ENCODE peak calls at places on chromosomes 4 and X, in eight cellular contexts. One of them, this sample, is unnamed.

GRCh38 chrX:131830400-131831184 is 192.5 kb upstream of the STK26 start:
- DNase-seq in central memory CD4-positive, alpha-beta T cell: peak; percentile 65
- DNase-seq in dorsolateral prefrontal cortex: peak; percentile 76
- DNase-seq in GDM1: peak; percentile 83
- DNase-seq in activated CD4-positive, alpha-beta memory T cell treated with anti-CD3 and anti-CD28 coated beads, Interleukin-2, amount 10 ng/mL, durations not matched to agents 7 days and 5 days: peak; percentile 76
- DNase-seq in mesenteric fat pad: no peak
- DNase-seq in NCI-H1694 treated with DMSO at 0.1 percent for 48 hours: peak; percentile 86
- DNase-seq in T-cell: peak; percentile 37
- DNase-seq in this sample: no peak

GRCh38 chr4:103201724-103202123 is 3.6 kb upstream of the CENPE start:
- DNase-seq in mesenteric fat pad: no peak
- DNase-seq in dorsolateral prefrontal cortex: no peak
- DNase-seq in central memory CD4-positive, alpha-beta T cell: no peak
- DNase-seq in GDM1: no peak
- DNase-seq in NCI-H1694 treated with DMSO at 0.1 percent for 48 hours: no peak
- DNase-seq in T-cell: no peak
- DNase-seq in activated CD4-positive, alpha-beta memory T cell treated with anti-CD3 and anti-CD28 coated beads, Interleukin-2, amount 10 ng/mL, durations not matched to agents 7 days and 5 days: no peak
- DNase-seq in this sample: no peak

GRCh38 chr4:99144070-99144469 is at the start of gene ADH4:
- DNase-seq in NCI-H1694 treated with DMSO at 0.1 percent for 48 hours: no peak
- DNase-seq in dorsolateral prefrontal cortex: no peak
- DNase-seq in mesenteric fat pad: no peak
- DNase-seq in GDM1: no peak
- DNase-seq in activated CD4-positive, alpha-beta memory T cell treated with anti-CD3 and anti-CD28 coated beads, Interleukin-2, amount 10 ng/mL, durations not matched to agents 7 days and 5 days: no peak
- DNase-seq in T-cell: no peak
- DNase-seq in central memory CD4-positive, alpha-beta T cell: no peak
- DNase-seq in this sample: no peak

GRCh38 chrX:41507899-41508298 is 60.8 kb downstream of the NYX start:
- DNase-seq in mesenteric fat pad: no peak
- DNase-seq in activated CD4-positive, alpha-beta memory T cell treated with anti-CD3 and anti-CD28 coated beads, Interleukin-2, amount 10 ng/mL, durations not matched to agents 7 days and 5 days: no peak
- DNase-seq in central memory CD4-positive, alpha-beta T cell: no peak
- DNase-seq in NCI-H1694 treated with DMSO at 0.1 percent for 48 hours: no peak
- DNase-seq in dorsolateral prefrontal cortex: no peak
- DNase-seq in T-cell: no peak
- DNase-seq in GDM1: no peak
- DNase-seq in this sample: no peak

GRCh38 chr4:39062499-39062898 is 467 bp downstream of the KLHL5 start:
- DNase-seq in activated CD4-positive, alpha-beta memory T cell treated with anti-CD3 and anti-CD28 coated beads, Interleukin-2, amount 10 ng/mL, durations not matched to agents 7 days and 5 days: no peak
- DNase-seq in dorsolateral prefrontal cortex: no peak
- DNase-seq in GDM1: no peak
- DNase-seq in T-cell: no peak
- DNase-seq in NCI-H1694 treated with DMSO at 0.1 percent for 48 hours: no peak
- DNase-seq in central memory CD4-positive, alpha-beta T cell: no peak
- DNase-seq in mesenteric fat pad: no peak
- DNase-seq in this sample: no peak

GRCh38 chrX:96683997-96684338 is 674 bp upstream of the DIAPH2 start:
- DNase-seq in GDM1: no peak
- DNase-seq in mesenteric fat pad: no peak
- DNase-seq in central memory CD4-positive, alpha-beta T cell: no peak
- DNase-seq in activated CD4-positive, alpha-beta memory T cell treated with anti-CD3 and anti-CD28 coated beads, Interleukin-2, amount 10 ng/mL, durations not matched to agents 7 days and 5 days: no peak
- DNase-seq in NCI-H1694 treated with DMSO at 0.1 percent for 48 hours: no peak
- DNase-seq in T-cell: no peak
- DNase-seq in dorsolateral prefrontal cortex: no peak
- DNase-seq in this sample: no peak

GRCh38 chr4:74659576-74660411 is 134.5 kb downstream of the BTC start:
- DNase-seq in NCI-H1694 treated with DMSO at 0.1 percent for 48 hours: no peak
- DNase-seq in central memory CD4-positive, alpha-beta T cell: no peak
- DNase-seq in T-cell: no peak
- DNase-seq in mesenteric fat pad: no peak
- DNase-seq in dorsolateral prefrontal cortex: no peak
- DNase-seq in GDM1: peak; percentile 36
- DNase-seq in activated CD4-positive, alpha-beta memory T cell treated with anti-CD3 and anti-CD28 coated beads, Interleukin-2, amount 10 ng/mL, durations not matched to agents 7 days and 5 days: no peak
- DNase-seq in this sample: no peak

GRCh38 chrX:107731831-107732502 is 43.6 kb downstream of the TSC22D3 start:
- DNase-seq in dorsolateral prefrontal cortex: peak; percentile 51
- DNase-seq in central memory CD4-positive, alpha-beta T cell: no peak
- DNase-seq in GDM1: peak; percentile 21
- DNase-seq in T-cell: no peak
- DNase-seq in activated CD4-positive, alpha-beta memory T cell treated with anti-CD3 and anti-CD28 coated beads, Interleukin-2, amount 10 ng/mL, durations not matched to agents 7 days and 5 days: no peak
- DNase-seq in NCI-H1694 treated with DMSO at 0.1 percent for 48 hours: no peak
- DNase-seq in mesenteric fat pad: peak; percentile 92
- DNase-seq in this sample: no peak

GRCh38 chr4:173272987-173273386 is 61.2 kb downstream of the HMGB2 start:
- DNase-seq in NCI-H1694 treated with DMSO at 0.1 percent for 48 hours: no peak
- DNase-seq in activated CD4-positive, alpha-beta memory T cell treated with anti-CD3 and anti-CD28 coated beads, Interleukin-2, amount 10 ng/mL, durations not matched to agents 7 days and 5 days: no peak
- DNase-seq in GDM1: no peak
- DNase-seq in T-cell: no peak
- DNase-seq in dorsolateral prefrontal cortex: no peak
- DNase-seq in central memory CD4-positive, alpha-beta T cell: no peak
- DNase-seq in mesenteric fat pad: no peak
- DNase-seq in this sample: no peak

GRCh38 chr4:183130328-183131155 is 31.5 kb downstream of the WWC2 start:
- DNase-seq in central memory CD4-positive, alpha-beta T cell: no peak
- DNase-seq in NCI-H1694 treated with DMSO at 0.1 percent for 48 hours: no peak
- DNase-seq in activated CD4-positive, alpha-beta memory T cell treated with anti-CD3 and anti-CD28 coated beads, Interleukin-2, amount 10 ng/mL, durations not matched to agents 7 days and 5 days: no peak
- DNase-seq in dorsolateral prefrontal cortex: peak; percentile 21
- DNase-seq in T-cell: no peak
- DNase-seq in mesenteric fat pad: no peak
- DNase-seq in GDM1: no peak
- DNase-seq in this sample: no peak

GRCh38 chr4:2266181-2266580 is 4.3 kb upstream of the MXD4 start:
- DNase-seq in mesenteric fat pad: no peak
- DNase-seq in central memory CD4-positive, alpha-beta T cell: no peak
- DNase-seq in dorsolateral prefrontal cortex: no peak
- DNase-seq in NCI-H1694 treated with DMSO at 0.1 percent for 48 hours: no peak
- DNase-seq in activated CD4-positive, alpha-beta memory T cell treated with anti-CD3 and anti-CD28 coated beads, Interleukin-2, amount 10 ng/mL, durations not matched to agents 7 days and 5 days: no peak
- DNase-seq in GDM1: no peak
- DNase-seq in T-cell: no peak
- DNase-seq in this sample: no peak

GRCh38 chrX:143634701-143635442 is 1.0 kb downstream of the SLITRK4 start:
- DNase-seq in NCI-H1694 treated with DMSO at 0.1 percent for 48 hours: no peak
- DNase-seq in central memory CD4-positive, alpha-beta T cell: no peak
- DNase-seq in mesenteric fat pad: no peak
- DNase-seq in activated CD4-positive, alpha-beta memory T cell treated with anti-CD3 and anti-CD28 coated beads, Interleukin-2, amount 10 ng/mL, durations not matched to agents 7 days and 5 days: no peak
- DNase-seq in dorsolateral prefrontal cortex: no peak
- DNase-seq in GDM1: no peak
- DNase-seq in T-cell: no peak
- DNase-seq in this sample: no peak

GRCh38 chrX:28988246-28988645 is 401.0 kb downstream of the IL1RAPL1 start:
- DNase-seq in T-cell: no peak
- DNase-seq in NCI-H1694 treated with DMSO at 0.1 percent for 48 hours: no peak
- DNase-seq in activated CD4-positive, alpha-beta memory T cell treated with anti-CD3 and anti-CD28 coated beads, Interleukin-2, amount 10 ng/mL, durations not matched to agents 7 days and 5 days: no peak
- DNase-seq in dorsolateral prefrontal cortex: peak; percentile 22
- DNase-seq in central memory CD4-positive, alpha-beta T cell: no peak
- DNase-seq in GDM1: no peak
- DNase-seq in mesenteric fat pad: no peak
- DNase-seq in this sample: no peak

GRCh38 chrX:94389044-94389443 is 715.0 kb downstream of the FAM133A start:
- DNase-seq in GDM1: no peak
- DNase-seq in T-cell: no peak
- DNase-seq in mesenteric fat pad: no peak
- DNase-seq in activated CD4-positive, alpha-beta memory T cell treated with anti-CD3 and anti-CD28 coated beads, Interleukin-2, amount 10 ng/mL, durations not matched to agents 7 days and 5 days: no peak
- DNase-seq in central memory CD4-positive, alpha-beta T cell: no peak
- DNase-seq in NCI-H1694 treated with DMSO at 0.1 percent for 48 hours: no peak
- DNase-seq in dorsolateral prefrontal cortex: no peak
- DNase-seq in this sample: no peak

GRCh38 chrX:154998204-154998880 is 24.2 kb downstream of the F8 start:
- DNase-seq in dorsolateral prefrontal cortex: no peak
- DNase-seq in NCI-H1694 treated with DMSO at 0.1 percent for 48 hours: no peak
- DNase-seq in central memory CD4-positive, alpha-beta T cell: no peak
- DNase-seq in T-cell: no peak
- DNase-seq in GDM1: no peak
- DNase-seq in activated CD4-positive, alpha-beta memory T cell treated with anti-CD3 and anti-CD28 coated beads, Interleukin-2, amount 10 ng/mL, durations not matched to agents 7 days and 5 days: no peak
- DNase-seq in mesenteric fat pad: no peak
- DNase-seq in this sample: no peak

GRCh38 chrX:71298119-71298518 is 3.4 kb upstream of the ITGB1BP2 start:
- DNase-seq in T-cell: no peak
- DNase-seq in NCI-H1694 treated with DMSO at 0.1 percent for 48 hours: no peak
- DNase-seq in dorsolateral prefrontal cortex: no peak
- DNase-seq in activated CD4-positive, alpha-beta memory T cell treated with anti-CD3 and anti-CD28 coated beads, Interleukin-2, amount 10 ng/mL, durations not matched to agents 7 days and 5 days: no peak
- DNase-seq in GDM1: no peak
- DNase-seq in mesenteric fat pad: no peak
- DNase-seq in central memory CD4-positive, alpha-beta T cell: no peak
- DNase-seq in this sample: no peak

GRCh38 chrX:154138857-154139256 is 5.2 kb upstream of the OPN1LW start:
- DNase-seq in GDM1: no peak
- DNase-seq in mesenteric fat pad: no peak
- DNase-seq in central memory CD4-positive, alpha-beta T cell: no peak
- DNase-seq in NCI-H1694 treated with DMSO at 0.1 percent for 48 hours: no peak
- DNase-seq in dorsolateral prefrontal cortex: no peak
- DNase-seq in activated CD4-positive, alpha-beta memory T cell treated with anti-CD3 and anti-CD28 coated beads, Interleukin-2, amount 10 ng/mL, durations not matched to agents 7 days and 5 days: no peak
- DNase-seq in T-cell: no peak
- DNase-seq in this sample: no peak

GRCh38 chr4:36206012-36206411 is 38.3 kb downstream of the ARAP2 start:
- DNase-seq in GDM1: no peak
- DNase-seq in activated CD4-positive, alpha-beta memory T cell treated with anti-CD3 and anti-CD28 coated beads, Interleukin-2, amount 10 ng/mL, durations not matched to agents 7 days and 5 days: no peak
- DNase-seq in dorsolateral prefrontal cortex: no peak
- DNase-seq in T-cell: no peak
- DNase-seq in central memory CD4-positive, alpha-beta T cell: no peak
- DNase-seq in NCI-H1694 treated with DMSO at 0.1 percent for 48 hours: no peak
- DNase-seq in mesenteric fat pad: no peak
- DNase-seq in this sample: no peak

GRCh38 chrX:119989905-119990408 is 46.4 kb upstream of the NKAP start:
- DNase-seq in activated CD4-positive, alpha-beta memory T cell treated with anti-CD3 and anti-CD28 coated beads, Interleukin-2, amount 10 ng/mL, durations not matched to agents 7 days and 5 days: no peak
- DNase-seq in mesenteric fat pad: no peak
- DNase-seq in GDM1: no peak
- DNase-seq in dorsolateral prefrontal cortex: no peak
- DNase-seq in central memory CD4-positive, alpha-beta T cell: no peak
- DNase-seq in T-cell: no peak
- DNase-seq in NCI-H1694 treated with DMSO at 0.1 percent for 48 hours: no peak
- DNase-seq in this sample: no peak

GRCh38 chrX:108121291-108121690 is 29.7 kb downstream of the ATG4A start:
- DNase-seq in activated CD4-positive, alpha-beta memory T cell treated with anti-CD3 and anti-CD28 coated beads, Interleukin-2, amount 10 ng/mL, durations not matched to agents 7 days and 5 days: no peak
- DNase-seq in NCI-H1694 treated with DMSO at 0.1 percent for 48 hours: no peak
- DNase-seq in mesenteric fat pad: no peak
- DNase-seq in T-cell: no peak
- DNase-seq in GDM1: no peak
- DNase-seq in central memory CD4-positive, alpha-beta T cell: no peak
- DNase-seq in dorsolateral prefrontal cortex: no peak
- DNase-seq in this sample: no peak

This sample was measured in vagina.